ENCODE peak calls at places on chromosomes 13 and 19, in five cellular contexts. One of them, this sample, is unnamed.

GRCh38 chr19:53612762-53613526 is 18.9 kb upstream of the DPRX start:
- DNase-seq in HT-29: peak
- DNase-seq in GM18507: no peak
- DNase-seq in B cell: no peak
- DNase-seq in stimulated activated naive B cell treated with anti-CD40 and anti-IgM and Interleukin-4, amounts not matched to agents 10 μg/mL and 1 μg/mL and 100 μg/mL, for 72 hours: no peak
- DNase-seq in this sample: no peak

GRCh38 chr19:33722456-33723239 is 74.0 kb upstream of the KCTD15 start:
- DNase-seq in HT-29: no peak
- DNase-seq in GM18507: no peak
- DNase-seq in B cell: no peak
- DNase-seq in stimulated activated naive B cell treated with anti-CD40 and anti-IgM and Interleukin-4, amounts not matched to agents 10 μg/mL and 1 μg/mL and 100 μg/mL, for 72 hours: no peak
- DNase-seq in this sample: no peak

GRCh38 chr13:21297452-21297851 is 121.0 kb downstream of the MRPL57 start:
- DNase-seq in HT-29: no peak
- DNase-seq in GM18507: no peak
- DNase-seq in B cell: no peak
- DNase-seq in stimulated activated naive B cell treated with anti-CD40 and anti-IgM and Interleukin-4, amounts not matched to agents 10 μg/mL and 1 μg/mL and 100 μg/mL, for 72 hours: no peak
- DNase-seq in this sample: peak

GRCh38 chr19:3253270-3253669 is 28.8 kb downstream of the CELF5 start:
- DNase-seq in HT-29: no peak
- DNase-seq in GM18507: no peak
- DNase-seq in B cell: no peak
- DNase-seq in stimulated activated naive B cell treated with anti-CD40 and anti-IgM and Interleukin-4, amounts not matched to agents 10 μg/mL and 1 μg/mL and 100 μg/mL, for 72 hours: no peak
- DNase-seq in this sample: no peak

GRCh38 chr13:25908390-25908789 is 143.4 kb downstream of the SHISA2 start:
- DNase-seq in HT-29: no peak
- DNase-seq in GM18507: no peak
- DNase-seq in B cell: no peak
- DNase-seq in stimulated activated naive B cell treated with anti-CD40 and anti-IgM and Interleukin-4, amounts not matched to agents 10 μg/mL and 1 μg/mL and 100 μg/mL, for 72 hours: no peak
- DNase-seq in this sample: no peak

GRCh38 chr13:33683376-33683775 is 134.6 kb upstream of the RFC3 start:
- DNase-seq in HT-29: no peak
- DNase-seq in GM18507: no peak
- DNase-seq in B cell: no peak
- DNase-seq in stimulated activated naive B cell treated with anti-CD40 and anti-IgM and Interleukin-4, amounts not matched to agents 10 μg/mL and 1 μg/mL and 100 μg/mL, for 72 hours: no peak
- DNase-seq in this sample: no peak

GRCh38 chr19:11479470-11480080 is 1.3 kb downstream of the ELAVL3 start:
- DNase-seq in HT-29: no peak
- DNase-seq in GM18507: no peak
- DNase-seq in B cell: no peak
- DNase-seq in stimulated activated naive B cell treated with anti-CD40 and anti-IgM and Interleukin-4, amounts not matched to agents 10 μg/mL and 1 μg/mL and 100 μg/mL, for 72 hours: no peak
- DNase-seq in this sample: peak

GRCh38 chr13:46667687-46668281 is 114.8 kb downstream of the LRCH1 start:
- DNase-seq in HT-29: no peak
- DNase-seq in GM18507: no peak
- DNase-seq in B cell: no peak
- DNase-seq in stimulated activated naive B cell treated with anti-CD40 and anti-IgM and Interleukin-4, amounts not matched to agents 10 μg/mL and 1 μg/mL and 100 μg/mL, for 72 hours: no peak
- DNase-seq in this sample: no peak

GRCh38 chr19:33472696-33473624 is 48.6 kb downstream of the PEPD start:
- DNase-seq in HT-29: peak
- DNase-seq in GM18507: no peak
- DNase-seq in B cell: no peak
- DNase-seq in stimulated activated naive B cell treated with anti-CD40 and anti-IgM and Interleukin-4, amounts not matched to agents 10 μg/mL and 1 μg/mL and 100 μg/mL, for 72 hours: no peak
- DNase-seq in this sample: peak

GRCh38 chr13:26971990-26972888 is 199.4 kb downstream of the USP12 start:
- DNase-seq in HT-29: peak
- DNase-seq in GM18507: no peak
- DNase-seq in B cell: no peak
- DNase-seq in stimulated activated naive B cell treated with anti-CD40 and anti-IgM and Interleukin-4, amounts not matched to agents 10 μg/mL and 1 μg/mL and 100 μg/mL, for 72 hours: no peak
- DNase-seq in this sample: peak

GRCh38 chr19:53958168-53958571 is 4.6 kb upstream of the CACNG8 start:
- DNase-seq in HT-29: no peak
- DNase-seq in GM18507: no peak
- DNase-seq in B cell: no peak
- DNase-seq in stimulated activated naive B cell treated with anti-CD40 and anti-IgM and Interleukin-4, amounts not matched to agents 10 μg/mL and 1 μg/mL and 100 μg/mL, for 72 hours: no peak
- DNase-seq in this sample: peak

GRCh38 chr13:94968040-94968756 is 255.9 kb upstream of the SOX21 start:
- DNase-seq in HT-29: no peak
- DNase-seq in GM18507: no peak
- DNase-seq in B cell: no peak
- DNase-seq in stimulated activated naive B cell treated with anti-CD40 and anti-IgM and Interleukin-4, amounts not matched to agents 10 μg/mL and 1 μg/mL and 100 μg/mL, for 72 hours: no peak
- DNase-seq in this sample: peak

GRCh38 chr19:51070334-51070886 is 5.5 kb upstream of the KLK13 start:
- DNase-seq in HT-29: no peak
- DNase-seq in GM18507: no peak
- DNase-seq in B cell: no peak
- DNase-seq in stimulated activated naive B cell treated with anti-CD40 and anti-IgM and Interleukin-4, amounts not matched to agents 10 μg/mL and 1 μg/mL and 100 μg/mL, for 72 hours: no peak
- DNase-seq in this sample: no peak

GRCh38 chr13:40780822-40781401 is 8.5 kb upstream of the SLC25A15 start:
- DNase-seq in HT-29: peak
- DNase-seq in GM18507: no peak
- DNase-seq in B cell: no peak
- DNase-seq in stimulated activated naive B cell treated with anti-CD40 and anti-IgM and Interleukin-4, amounts not matched to agents 10 μg/mL and 1 μg/mL and 100 μg/mL, for 72 hours: no peak
- DNase-seq in this sample: peak